ENCODE peak calls at places on chromosomes 4 and X, in eight cellular contexts. L is stomach, P is suprapubic skin, D is lower leg skin, G is heart left ventricle, F is A549, B is esophagus muscularis mucosa, C is ovary. O is an unnamed sample.
A peak's percentile ranks its signal among the peaks of the same experiment; 100 is the strongest.

GRCh38 chrX:119981286-119982070 is 37.9 kb upstream of the NKAP start:
- DNase-seq in L (no peak), P (no peak), D (no peak), G (no peak), F (peak; percentile 47), B (no peak), C (no peak), O (peak; percentile 11)

GRCh38 chrX:31058284-31058683 is 13.6 kb downstream of the FTHL17 start:
- DNase-seq in L (no peak), P (no peak), D (no peak), G (no peak), F (no peak), B (no peak), C (no peak), O (no peak)

GRCh38 chr4:26256016-26256415 is 64.8 kb upstream of the RBPJ start:
- DNase-seq in L (no peak), P (no peak), D (peak; percentile 45), G (no peak), F (no peak), B (no peak), C (no peak), O (no peak)

GRCh38 chrX:49951524-49952193 is 29.3 kb downstream of the CLCN5 start:
- DNase-seq in L (no peak), P (no peak), D (no peak), G (no peak), F (no peak), B (no peak), C (no peak), O (no peak)

GRCh38 chr4:183757105-183757504 is 98.0 kb downstream of the TRAPPC11 start:
- DNase-seq in L (no peak), P (no peak), D (no peak), G (no peak), F (no peak), B (no peak), C (no peak), O (no peak)

GRCh38 chr4:143185253-143186107 is 763 bp downstream of the USP38 start:
- DNase-seq in L (no peak), P (peak; percentile 79), D (peak; percentile 25), G (peak; percentile 26), F (peak; percentile 23), B (no peak), C (no peak), O (no peak)

GRCh38 chr4:20422398-20422797 is 170.7 kb downstream of the SLIT2 start:
- DNase-seq in L (peak; percentile 56), P (no peak), D (no peak), G (no peak), F (peak; percentile 51), B (no peak), C (no peak), O (no peak)

GRCh38 chrX:40152706-40153334 is 55.1 kb upstream of the BCOR start:
- DNase-seq in L (peak; percentile 81), P (no peak), D (no peak), G (peak; percentile 66), F (peak; percentile 42), B (no peak), C (no peak), O (peak; percentile 38)

GRCh38 chr4:1036976-1037810 is 25.8 kb downstream of the FGFRL1 start:
- DNase-seq in L (no peak), P (no peak), D (no peak), G (no peak), F (no peak), B (no peak), C (no peak), O (no peak)

GRCh38 chr4:121510260-121510942 is 129.6 kb upstream of the QRFPR start:
- DNase-seq in L (no peak), P (no peak), D (no peak), G (no peak), F (no peak), B (no peak), C (no peak), O (no peak)

GRCh38 chr4:164977243-164978164 is at the start of gene TRIM61:
- DNase-seq in L (no peak), P (no peak), D (no peak), G (peak; percentile 72), F (no peak), B (peak; percentile 77), C (peak; percentile 52), O (no peak)

GRCh38 chr4:23305026-23305425 is 584.8 kb downstream of the PPARGC1A start:
- DNase-seq in L (no peak), P (no peak), D (no peak), G (no peak), F (no peak), B (no peak), C (no peak), O (no peak)

GRCh38 chr4:6733358-6734164 is 17.6 kb downstream of the BLOC1S4 start:
- DNase-seq in L (no peak), P (no peak), D (no peak), G (no peak), F (no peak), B (no peak), C (no peak), O (no peak)

GRCh38 chr4:6731301-6731641 is 15.3 kb downstream of the BLOC1S4 start:
- DNase-seq in L (no peak), P (peak; percentile 52), D (no peak), G (no peak), F (no peak), B (no peak), C (no peak), O (no peak)

GRCh38 chr4:6731780-6732179 is 15.8 kb downstream of the BLOC1S4 start:
- DNase-seq in L (no peak), P (peak; percentile 44), D (no peak), G (no peak), F (no peak), B (no peak), C (no peak), O (no peak)

GRCh38 chr4:6734165-6734786 is 18.3 kb downstream of the BLOC1S4 start:
- DNase-seq in L (no peak), P (no peak), D (no peak), G (no peak), F (no peak), B (no peak), C (no peak), O (no peak)

DNA sequence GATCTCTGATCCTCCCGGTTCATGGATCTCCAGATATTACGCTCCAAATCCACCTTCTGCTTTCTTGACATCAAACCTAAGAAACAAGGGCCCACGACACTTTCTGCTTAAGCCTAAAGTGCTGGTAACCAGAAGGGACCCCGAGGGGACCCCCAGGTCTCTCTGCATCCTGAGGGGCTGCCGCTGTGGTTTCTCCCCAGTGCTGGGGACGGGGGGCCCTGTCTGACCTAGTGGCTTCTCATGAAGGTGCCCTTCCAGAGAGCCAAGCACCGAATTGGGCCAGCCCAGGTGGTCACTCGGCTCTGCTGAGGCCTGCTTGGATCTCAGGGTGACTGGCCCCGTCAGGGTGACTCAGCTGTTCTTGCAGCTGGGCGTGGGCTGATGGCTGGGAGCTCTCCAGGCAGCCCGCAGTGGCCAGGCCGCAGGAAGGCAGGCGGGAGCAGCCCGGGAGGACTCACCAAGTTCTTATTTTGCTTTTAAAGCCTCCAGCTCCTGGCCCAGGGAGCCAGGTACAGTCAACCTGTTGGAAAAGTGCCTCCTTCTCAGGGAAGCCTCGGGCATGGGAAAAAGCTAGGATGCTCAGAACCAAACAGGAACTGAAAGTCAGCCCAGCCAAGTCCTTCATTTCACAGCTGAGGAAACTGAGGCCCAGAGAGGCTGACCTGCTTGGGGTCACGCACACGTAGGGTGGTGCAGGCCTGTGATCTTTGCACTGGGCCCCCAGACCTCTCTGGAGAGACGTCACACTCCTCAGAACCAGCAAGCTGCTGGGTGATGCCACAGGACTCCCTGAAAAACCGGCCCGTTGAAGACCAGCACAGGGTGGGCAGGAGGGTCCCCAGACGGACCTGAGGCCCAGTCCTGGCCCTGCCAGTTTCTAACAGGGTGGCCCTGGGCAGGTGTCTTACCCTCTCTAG is 16.7 kb downstream of the BLOC1S4 start:
- DNase-seq in L (peak; percentile 85), P (peak; percentile 88), D (no peak), G (peak; percentile 62), F (peak; percentile 89), B (no peak), C (peak; percentile 69), O (peak; percentile 82)
- TF ChIP-seq POLR2A in L (peak; percentile 7), P (no peak), D (no peak), G (no peak), F (no peak), B (no peak), C (no peak), O (no peak)

GRCh38 chrX:65034641-65035450 is 58.6 kb upstream of the ZC4H2 start:
- DNase-seq in L (peak; percentile 79), P (peak; percentile 71), D (peak; percentile 15), G (peak; percentile 69), F (peak; percentile 58), B (no peak), C (peak; percentile 78), O (no peak)
- TF ChIP-seq POLR2A in L (no peak), P (no peak), D (no peak), G (no peak), F (no peak), B (no peak), C (no peak), O (no peak)

GRCh38 chr4:25177147-25177546 is 16.9 kb upstream of the SEPSECS start:
- DNase-seq in L (no peak), P (no peak), D (no peak), G (no peak), F (no peak), B (no peak), C (no peak), O (no peak)

GRCh38 chr4:25182941-25183340 is 22.7 kb upstream of the SEPSECS start:
- DNase-seq in L (no peak), P (no peak), D (no peak), G (no peak), F (no peak), B (no peak), C (no peak), O (no peak)

GRCh38 chr4:25178838-25179261 is 18.6 kb upstream of the SEPSECS start:
- DNase-seq in L (no peak), P (no peak), D (no peak), G (no peak), F (no peak), B (no peak), C (no peak), O (no peak)

GRCh38 chr4:25184056-25184455 is 23.8 kb upstream of the SEPSECS start:
- DNase-seq in L (no peak), P (no peak), D (no peak), G (no peak), F (no peak), B (no peak), C (no peak), O (no peak)

DNA sequence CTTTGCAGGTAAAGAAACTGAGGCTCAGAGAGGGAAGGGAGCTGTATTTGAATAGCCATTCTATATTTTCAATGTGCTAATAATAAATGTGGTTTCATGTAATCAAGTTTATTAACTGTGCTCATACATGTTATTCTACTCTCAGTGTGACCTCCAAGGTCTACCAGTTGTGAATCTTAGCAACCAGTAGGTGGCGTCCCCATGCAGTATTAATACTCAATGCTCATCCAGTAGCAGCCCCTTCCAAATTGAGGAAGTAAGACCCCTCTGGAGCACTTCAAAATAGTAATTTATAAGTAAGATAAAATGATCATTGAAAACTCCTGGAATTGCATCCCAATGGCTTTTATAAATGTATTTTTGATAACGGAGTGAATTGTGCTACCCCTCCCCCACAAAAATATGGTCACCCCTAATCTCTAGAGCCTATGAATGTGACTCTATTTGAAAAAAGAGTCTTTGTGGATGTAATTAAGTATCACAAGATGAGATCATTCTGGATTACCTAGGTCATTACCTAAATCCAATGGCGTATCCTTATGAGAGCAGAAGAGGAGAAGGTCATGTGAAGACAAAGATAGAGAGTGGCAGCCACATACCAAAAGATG is 20.4 kb upstream of the SEPSECS start:
- DNase-seq in L (peak; percentile 39), P (no peak), D (no peak), G (no peak), F (peak; percentile 45), B (no peak), C (no peak), O (no peak)
- TF ChIP-seq POLR2A in L (no peak), P (no peak), D (no peak), G (no peak), F (no peak), B (no peak), C (no peak), O (no peak)

GRCh38 chrX:66019310-66019652 is 20.6 kb downstream of the VSIG4 start:
- DNase-seq in L (no peak), P (no peak), D (no peak), G (no peak), F (no peak), B (no peak), C (no peak), O (no peak)
- TF ChIP-seq POLR2A in L (no peak), P (no peak), D (no peak), G (no peak), F (no peak), B (no peak), C (no peak), O (no peak)